ENCODE peak calls at places on chromosomes 7 and 10, in six cellular contexts. V is A549, G is sigmoid colon, B is stomach, U is upper lobe of left lung, K is transverse colon. W is an unnamed sample.

GRCh38 chr10:69337312-69338132 is 59.2 kb downstream of the HK1 start:
- DNase-seq in V (no peak), G (no peak), B (no peak), U (no peak), K (no peak), W (no peak)

GRCh38 chr7:90216080-90216674 is 4.6 kb downstream of the STEAP2 start:
- DNase-seq in V (no peak), G (no peak), B (no peak), U (no peak), K (no peak), W (no peak)

GRCh38 chr7:127107601-127108007 is 145.1 kb downstream of the GRM8 start:
- DNase-seq in V (peak), G (no peak), B (peak), U (no peak), K (peak), W (no peak)

GRCh38 chr7:150903627-150904026 is 51.3 kb downstream of the AOC1 start:
- DNase-seq in V (peak), G (peak), B (peak), U (peak), K (peak), W (no peak)

GRCh38 chr10:24723788-24724380 is at the start of gene ARHGAP21:
- DNase-seq in V (peak), G (peak), B (peak), U (peak), K (peak), W (no peak)

GRCh38 chr10:30770229-30770628 is 140.7 kb upstream of the LYZL2 start:
- DNase-seq in V (no peak), G (no peak), B (no peak), U (no peak), K (no peak), W (no peak)

GRCh38 chr10:79152423-79152817 is 83.7 kb downstream of the ZMIZ1 start:
- DNase-seq in V (no peak), G (no peak), B (no peak), U (no peak), K (no peak), W (no peak)

GRCh38 chr10:124145109-124145860 is 51.9 kb upstream of the CHST15 start:
- DNase-seq in V (no peak), G (peak), B (peak), U (no peak), K (peak), W (no peak)

GRCh38 chr10:69715899-69716606 is 85.7 kb upstream of the COL13A1 start:
- DNase-seq in V (no peak), G (no peak), B (no peak), U (peak), K (no peak), W (no peak)

GRCh38 chr7:47516985-47517590 is 64.8 kb downstream of the TNS3 start:
- DNase-seq in V (no peak), G (no peak), B (peak), U (no peak), K (peak), W (no peak)

GRCh38 chr7:1144269-1144771 is 15.7 kb downstream of the ZFAND2A start:
- DNase-seq in V (peak), G (peak), B (peak), U (peak), K (no peak), W (no peak)

GRCh38 chr7:1558181-1558811 is 2.3 kb upstream of the TMEM184A start:
- DNase-seq in V (peak), G (no peak), B (no peak), U (peak), K (no peak), W (no peak)

GRCh38 chr7:112121290-112121689 is 84.9 kb downstream of the DOCK4 start:
- DNase-seq in V (no peak), G (no peak), B (no peak), U (no peak), K (no peak), W (no peak)

GRCh38 chr7:144653449-144653848 is 182.4 kb downstream of the TPK1 start:
- DNase-seq in V (no peak), G (no peak), B (no peak), U (no peak), K (no peak), W (no peak)

GRCh38 chr10:14074062-14074884 is 256.5 kb downstream of the FRMD4A start:
- DNase-seq in V (peak), G (peak), B (peak), U (no peak), K (peak), W (no peak)

GRCh38 chr7:157676456-157677255 is 339.9 kb downstream of the DNAJB6 start:
- DNase-seq in V (no peak), G (peak), B (no peak), U (no peak), K (no peak), W (no peak)

DNA sequence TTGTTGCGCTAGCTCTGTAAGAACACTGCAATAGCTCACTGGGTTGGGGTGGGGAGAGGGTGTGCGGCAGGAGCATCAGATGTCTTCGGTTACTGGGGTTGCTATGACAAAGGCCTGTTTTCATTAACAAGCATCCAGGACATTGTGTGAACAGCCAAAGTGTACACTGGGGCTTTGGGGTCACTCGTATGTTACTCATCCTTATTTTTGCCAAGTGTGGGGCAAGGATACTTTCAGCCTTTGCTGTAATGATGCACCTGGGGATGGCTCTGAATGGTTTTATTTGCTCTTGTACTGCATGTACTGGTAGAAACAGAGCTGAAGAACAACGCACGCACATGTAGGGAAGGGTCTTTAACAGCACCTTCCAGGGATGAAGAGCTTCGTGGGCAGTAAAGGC is 73.0 kb upstream of the AFAP1L2 start:
- DNase-seq in V (no peak), G (peak), B (no peak), U (no peak), K (no peak), W (peak)
- TF ChIP-seq POLR2A in V (no peak), G (no peak), B (no peak), U (no peak), K (no peak), W (no peak)

GRCh38 chr7:30472771-30473392 is 5.7 kb downstream of the NOD1 start:
- DNase-seq in V (no peak), G (peak), B (no peak), U (no peak), K (no peak), W (no peak)
- H3K4me3 ChIP-seq in V (no peak), G (no peak), B (no peak), U (no peak), K (no peak), W (no peak)

DNA sequence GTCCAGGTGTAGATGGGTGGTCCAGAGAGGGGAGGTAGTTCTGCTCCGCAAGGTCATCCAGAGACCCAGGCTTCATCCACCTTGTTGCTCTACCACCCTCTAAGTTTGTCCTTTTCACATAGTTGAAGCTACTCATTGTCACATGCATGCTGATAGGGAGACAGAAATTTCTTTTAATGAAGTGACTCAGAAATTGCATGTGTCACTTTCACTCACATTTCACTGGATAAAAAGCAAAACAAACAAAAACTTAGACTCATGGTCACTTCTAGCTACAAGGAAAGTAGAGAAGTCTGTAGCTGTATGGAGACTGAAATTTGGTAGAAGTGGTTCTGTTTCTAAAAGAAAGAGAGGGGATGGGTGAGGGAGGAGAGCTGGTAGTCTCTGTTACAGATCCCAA is 161.9 kb downstream of the SORCS3 start:
- DNase-seq in V (no peak), G (no peak), B (no peak), U (no peak), K (no peak), W (no peak)
- H3K27ac ChIP-seq in V (no peak), G (no peak), B (no peak), U (no peak), K (no peak), W (no peak)

GRCh38 chr10:45672201-45673073 is at the start of gene ZFAND4:
- DNase-seq in V (peak), G (peak), B (peak), U (peak), K (peak), W (no peak)
- TF ChIP-seq POLR2A in V (peak), G (no peak), B (no peak), U (peak), K (peak), W (no peak)

W was measured in vagina.